ENCODE peak calls at places on chromosomes 2 and 18, in ten cellular contexts. F, L, M, C, S, N, D, J, V and H are unnamed samples. For H3K36me3, the result is how much of the 10 kb centered on the place peaks cover.

GRCh38 chr18:67132919-67133318 is 383.6 kb downstream of the DSEL start:
- DNase-seq in V (no peak), D (no peak), M (no peak), S (no peak), N (no peak), L (no peak), C (no peak), F (no peak), J (no peak), H (no peak)

GRCh38 chr2:24926602-24927252 is 6.7 kb upstream of the ADCY3 start:
- DNase-seq in S (peak), V (no peak), D (peak), C (no peak), J (no peak), M (peak), F (peak), L (peak), N (peak), H (no peak)

GRCh38 chr2:47089083-47089464 is 66.0 kb downstream of the STPG4 start:
- DNase-seq in C (peak), L (no peak), J (no peak), V (no peak), F (no peak), N (peak), S (no peak), M (no peak), D (no peak), H (peak)

GRCh38 chr2:127408004-127408806 is 10.0 kb upstream of the PROC start:
- DNase-seq in J (peak), C (peak), F (peak), D (peak), V (peak), M (peak), N (peak), L (peak), S (peak), H (peak)

GRCh38 chr2:177551989-177552413 is 159.4 kb downstream of the AGPS start:
- DNase-seq in D (peak), V (no peak), L (no peak), S (peak), F (peak), N (peak), M (peak), C (no peak), J (peak), H (peak)

GRCh38 chr2:197073701-197074433 is 147.4 kb upstream of the PGAP1 start:
- DNase-seq in S (peak), M (peak), J (no peak), D (peak), V (no peak), F (peak), L (peak), C (no peak), N (peak), H (no peak)

GRCh38 chr2:16625759-16626158 is 39.9 kb downstream of the CYRIA start:
- DNase-seq in C (no peak), L (no peak), N (no peak), D (no peak), F (no peak), M (peak), V (no peak), S (no peak), J (no peak), H (no peak)

GRCh38 chr2:74328074-74328473 is 15.1 kb downstream of the SLC4A5 start:
- DNase-seq in S (no peak), D (no peak), V (no peak), C (no peak), F (no peak), M (peak), N (no peak), J (no peak), L (no peak), H (no peak)

GRCh38 chr2:10237392-10238321 is 65.0 kb upstream of the HPCAL1 start:
- DNase-seq in F (no peak), M (no peak), N (no peak), C (no peak), L (no peak), D (peak), J (no peak), V (no peak), S (no peak), H (no peak)

GRCh38 chr2:209936106-209936663 is 66.3 kb upstream of the RPE start:
- DNase-seq in N (peak), S (no peak), F (no peak), C (no peak), L (no peak), M (no peak), J (no peak), V (no peak), D (no peak), H (no peak)

GRCh38 chr18:62048279-62048678 is 138.6 kb downstream of the PIGN start:
- DNase-seq in C (no peak), V (no peak), J (no peak), D (no peak), N (no peak), S (no peak), L (no peak), F (no peak), M (no peak), H (no peak)

GRCh38 chr18:4106407-4107033 is 348.6 kb downstream of the DLGAP1 start:
- DNase-seq in L (peak), F (peak), M (peak), C (peak), J (peak), N (peak), S (no peak), D (peak), V (peak), H (peak)

GRCh38 chr2:158034198-158034831 is 67.4 kb upstream of the UPP2 start:
- DNase-seq in M (peak), D (no peak), S (no peak), C (peak), F (no peak), J (peak), L (no peak), N (peak), V (no peak), H (peak)

GRCh38 chr2:170362895-170363582 is 185.1 kb downstream of the MYO3B start:
- DNase-seq in C (no peak), D (no peak), L (no peak), N (peak), V (no peak), S (no peak), J (no peak), F (no peak), M (no peak), H (no peak)

GRCh38 chr2:129678751-129679150 is 300.7 kb upstream of the RAB6C start:
- DNase-seq in D (no peak), C (no peak), M (no peak), V (no peak), F (no peak), J (no peak), L (no peak), S (no peak), N (no peak), H (no peak)

GRCh38 chr18:56019156-56019555 is 431.2 kb upstream of the TCF4 start:
- DNase-seq in L (no peak), N (no peak), F (no peak), S (no peak), V (no peak), D (no peak), M (no peak), J (no peak), C (no peak), H (no peak)

GRCh38 chr2:59425292-59425691 is 1128.2 kb downstream of the BCL11A start:
- DNase-seq in M (no peak), D (no peak), J (no peak), V (no peak), L (no peak), F (no peak), S (peak), N (no peak), C (no peak), H (no peak)

GRCh38 chr18:57223160-57223870 is 76.4 kb downstream of the BOD1L2 start:
- DNase-seq in L (no peak), M (no peak), N (peak), D (no peak), C (no peak), J (no peak), S (no peak), V (no peak), F (no peak), H (no peak)

GRCh38 chr2:216501854-216502253 is 3.2 kb downstream of the RPL37A start:
- DNase-seq in F (no peak), M (no peak), N (no peak), L (no peak), D (no peak), J (no peak), C (no peak), S (no peak), V (no peak), H (no peak)

GRCh38 chr2:152352616-152353015 is 17.6 kb downstream of the FMNL2 start:
- DNase-seq in M (no peak), N (no peak), F (no peak), D (no peak), J (no peak), S (no peak), L (no peak), V (no peak), C (no peak), H (no peak)

GRCh38 chr2:119682578-119682977 is 3.6 kb downstream of the TMEM177 start:
- DNase-seq in D (no peak), J (no peak), C (no peak), V (no peak), L (no peak), F (no peak), M (no peak), N (no peak), S (no peak), H (no peak)

GRCh38 chr2:228181098-228182019 is at the start of gene SPHKAP:
- DNase-seq in L (no peak), F (no peak), N (no peak), S (peak), J (no peak), D (no peak), M (no peak), C (no peak), V (no peak), H (peak)

GRCh38 chr2:69693472-69694450 is 48.2 kb upstream of the ANXA4 start:
- DNase-seq in M (no peak), F (no peak), J (no peak), D (no peak), N (no peak), C (no peak), L (no peak), V (peak), S (no peak), H (no peak)

GRCh38 chr2:189982777-189983394 is 79.6 kb downstream of the MSTN start:
- DNase-seq in J (no peak), F (no peak), C (no peak), S (no peak), V (no peak), L (no peak), N (no peak), M (no peak), D (no peak), H (no peak)

GRCh38 chr18:6331872-6332271 is 82.8 kb downstream of the L3MBTL4 start:
- DNase-seq in V (no peak), M (no peak), S (no peak), L (no peak), C (no peak), F (no peak), J (no peak), N (no peak), D (no peak), H (no peak)

GRCh38 chr2:160109243-160109642 is 46.8 kb upstream of the PLA2R1 start:
- DNase-seq in M (no peak), N (no peak), L (no peak), D (no peak), C (no peak), J (no peak), V (no peak), F (no peak), S (no peak), H (no peak)

GRCh38 chr18:5145168-5145857 is 51.7 kb downstream of the AKAIN1 start:
- DNase-seq in S (no peak), M (no peak), D (no peak), F (no peak), L (no peak), C (no peak), N (no peak), J (no peak), V (no peak), H (no peak)

GRCh38 chr18:3603460-3604259 is 153.7 kb downstream of the TGIF1 start:
- DNase-seq in J (peak), N (peak), F (no peak), V (no peak), L (no peak), S (no peak), M (peak), C (peak), D (no peak), H (peak)

GRCh38 chr2:240919786-240920782 is 13.9 kb downstream of the CROCC2 start:
- DNase-seq in D (peak), F (peak), L (peak), J (no peak), C (no peak), M (peak), V (no peak), S (peak), N (no peak), H (no peak)

GRCh38 chr2:12321886-12322285 is 394.9 kb upstream of the TRIB2 start:
- DNase-seq in F (no peak), C (peak), L (no peak), V (no peak), J (no peak), S (no peak), N (peak), M (no peak), D (no peak), H (no peak)

GRCh38 chr2:189304360-189304759 is 124.8 kb upstream of the COL5A2 start:
- DNase-seq in S (no peak), F (no peak), L (no peak), D (no peak), J (no peak), M (no peak), N (no peak), C (no peak), V (peak), H (no peak)

GRCh38 chr2:240247868-240248820 is 107.7 kb upstream of the OTOS start:
- DNase-seq in S (peak), L (peak), V (no peak), D (no peak), F (no peak), J (no peak), M (no peak), C (no peak), N (no peak), H (no peak)

GRCh38 chr2:228318218-228318617 is 136.7 kb upstream of the SPHKAP start:
- DNase-seq in D (no peak), N (no peak), M (no peak), S (no peak), C (no peak), V (no peak), L (no peak), J (no peak), F (no peak), H (peak)

GRCh38 chr18:74450626-74451025 is 6.5 kb downstream of the DIPK1C start:
- DNase-seq in D (no peak), F (no peak), V (no peak), N (no peak), M (no peak), L (no peak), C (no peak), S (no peak), J (no peak), H (no peak)
- H3K4me3 ChIP-seq in D (no peak), F (no peak), V (no peak), N (no peak), M (no peak), L (no peak), C (no peak), S (no peak), J (no peak), H (no peak)

DNA sequence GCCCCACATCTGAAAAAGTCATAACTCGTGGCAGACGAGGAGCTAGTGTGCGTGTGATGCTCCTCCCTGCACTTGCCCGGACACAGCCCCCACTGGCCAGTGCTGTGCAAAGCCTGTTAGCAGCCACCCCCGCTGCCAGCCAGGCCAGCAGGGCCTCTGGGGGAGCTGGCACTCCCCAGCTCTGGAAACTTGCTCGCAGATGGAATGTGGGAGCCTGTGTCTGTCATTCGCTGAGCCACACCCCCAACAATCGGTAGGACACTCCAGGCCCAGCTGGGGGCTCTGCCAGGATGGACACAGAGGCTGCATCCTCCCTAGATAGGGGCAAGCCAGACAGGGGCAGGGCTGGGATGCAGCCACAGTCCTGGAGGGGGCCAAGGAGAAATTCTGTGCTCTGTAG is 62.4 kb upstream of the ATG16L1 start:
- DNase-seq in V (no peak), L (no peak), N (no peak), S (no peak), D (no peak), J (no peak), F (no peak), C (no peak), M (no peak), H (no peak)
- H3K36me3 ChIP-seq in V (half or more), L (under half), N (under half), S (under half), D (under half), J (under half), F (under half), C (under half), M (under half), H (under half)

DNA sequence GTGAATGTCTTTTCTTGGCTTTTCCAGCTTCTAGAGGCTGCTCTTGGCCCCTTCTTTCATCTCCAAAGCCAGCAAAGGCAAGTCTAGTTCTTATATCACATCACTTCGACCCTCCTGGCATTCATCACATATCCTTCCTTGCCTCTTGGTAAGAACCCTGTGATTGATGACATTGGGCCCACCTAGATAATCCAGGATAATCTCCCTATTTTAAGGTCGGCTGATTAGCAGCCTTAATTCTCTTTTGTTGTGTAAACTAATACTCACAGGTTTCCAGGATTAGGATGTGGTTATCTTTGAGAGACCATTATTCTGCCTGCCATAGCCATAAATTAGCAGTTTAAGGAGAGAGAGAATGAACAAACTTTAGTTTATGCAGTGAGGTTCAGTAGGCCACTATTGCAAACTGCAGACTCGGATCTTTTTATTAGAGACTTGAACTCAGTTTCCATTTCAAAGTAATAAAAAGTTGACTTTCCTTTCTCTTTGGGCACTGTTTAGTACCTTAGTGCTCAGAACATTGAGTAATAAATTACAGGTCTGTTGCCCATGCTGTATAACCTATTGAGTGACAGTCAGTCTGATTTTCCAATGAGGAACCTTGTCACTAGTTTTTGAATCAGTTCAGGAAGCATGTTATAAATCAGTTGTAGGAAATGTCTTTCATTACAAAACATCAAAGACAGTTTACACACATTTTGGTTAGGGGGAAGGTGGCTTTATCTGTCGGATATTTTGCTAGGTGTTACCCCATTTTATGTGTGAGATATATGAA is 4.5 kb downstream of the NDUFV2 start:
- DNase-seq in M (no peak), L (no peak), C (no peak), F (no peak), J (no peak), S (no peak), D (no peak), V (no peak), N (no peak), H (no peak)
- H3K4me3 ChIP-seq in M (no peak), L (no peak), C (no peak), F (no peak), J (no peak), S (peak), D (no peak), V (no peak), N (no peak), H (no peak)

GRCh38 chr2:219177594-219178376 is at the start of gene RETREG2:
- DNase-seq in F (peak), L (peak), N (peak), V (peak), C (peak), S (peak), J (peak), M (peak), D (peak), H (peak)
- H3K36me3 ChIP-seq in F (under half), L (half or more), N (under half), V (under half), C (under half), S (half or more), J (under half), M (half or more), D (under half), H (half or more)

GRCh38 chr2:118222643-118223486 is 134.6 kb downstream of the INSIG2 start:
- DNase-seq in S (no peak), D (no peak), M (no peak), N (no peak), F (no peak), V (no peak), C (no peak), J (no peak), L (no peak), H (no peak)
- H3K4me3 ChIP-seq in S (no peak), D (no peak), M (no peak), N (no peak), F (peak), V (peak), C (no peak), J (no peak), L (no peak), H (peak)

GRCh38 chr18:37709740-37710139 is 144.1 kb upstream of the CELF4 start:
- DNase-seq in L (no peak), J (no peak), C (no peak), F (no peak), V (no peak), S (no peak), D (no peak), N (no peak), M (no peak), H (no peak)
- H3K36me3 ChIP-seq in L (under half), J (under half), C (under half), F (under half), V (under half), S (under half), D (under half), N (under half), M (under half), H (under half)

GRCh38 chr2:39469807-39470206 is 32.7 kb upstream of the MAP4K3 start:
- DNase-seq in N (peak), S (no peak), C (peak), D (no peak), J (no peak), M (peak), F (no peak), L (no peak), V (no peak), H (peak)
- H3K4me3 ChIP-seq in N (peak), S (no peak), C (no peak), D (no peak), J (no peak), M (no peak), F (no peak), L (no peak), V (no peak), H (no peak)